ENCODE peak calls at places on chromosome 4, in eight cellular contexts. E, L, P, W, Z, B, M and G are unnamed samples.

GRCh38 chr4:138639018-138639876 is 376.3 kb upstream of the NOCT start:
- DNase-seq in E (no peak), L (no peak), P (no peak), W (peak), Z (no peak), B (no peak), M (no peak), G (no peak)

GRCh38 chr4:88720749-88721428 is 23.3 kb upstream of the NAP1L5 start:
- DNase-seq in E (no peak), L (no peak), P (no peak), W (no peak), Z (no peak), B (no peak), M (no peak), G (no peak)

GRCh38 chr4:53563824-53564223 is 27.5 kb downstream of the LNX1 start:
- DNase-seq in E (no peak), L (no peak), P (peak), W (peak), Z (peak), B (no peak), M (no peak), G (peak)

GRCh38 chr4:142155347-142155746 is 519.0 kb downstream of the IL15 start:
- DNase-seq in E (no peak), L (no peak), P (no peak), W (no peak), Z (no peak), B (no peak), M (no peak), G (no peak)

GRCh38 chr4:20317424-20317985 is 65.8 kb downstream of the SLIT2 start:
- DNase-seq in E (no peak), L (no peak), P (no peak), W (no peak), Z (no peak), B (no peak), M (no peak), G (no peak)

GRCh38 chr4:1793496-1793840 is 375 bp downstream of the FGFR3 start:
- DNase-seq in E (no peak), L (peak), P (no peak), W (peak), Z (peak), B (peak), M (peak), G (peak)

GRCh38 chr4:111880116-111880515 is 265.1 kb upstream of the FAM241A start:
- DNase-seq in E (no peak), L (no peak), P (no peak), W (no peak), Z (no peak), B (no peak), M (no peak), G (no peak)

GRCh38 chr4:139876328-139876941 is 210.8 kb downstream of the MGST2 start:
- DNase-seq in E (no peak), L (no peak), P (no peak), W (no peak), Z (no peak), B (no peak), M (peak), G (no peak)

GRCh38 chr4:108270466-108271450 is 102.0 kb upstream of the LEF1 start:
- DNase-seq in E (no peak), L (no peak), P (peak), W (no peak), Z (no peak), B (no peak), M (no peak), G (no peak)

GRCh38 chr4:35525192-35525978 is 718.9 kb downstream of the ARAP2 start:
- DNase-seq in E (peak), L (no peak), P (no peak), W (no peak), Z (no peak), B (no peak), M (no peak), G (no peak)

GRCh38 chr4:73434311-73434710 is 1.7 kb upstream of the AFP start:
- DNase-seq in E (no peak), L (no peak), P (no peak), W (peak), Z (peak), B (no peak), M (no peak), G (peak)

GRCh38 chr4:41933997-41934812 is 1.0 kb upstream of the TMEM33 start:
- DNase-seq in E (no peak), L (no peak), P (no peak), W (no peak), Z (no peak), B (no peak), M (no peak), G (no peak)

GRCh38 chr4:119010909-119011606 is 122.4 kb downstream of the SYNPO2 start:
- DNase-seq in E (no peak), L (no peak), P (no peak), W (no peak), Z (no peak), B (no peak), M (no peak), G (no peak)

GRCh38 chr4:180557348-180557747 is 1685.9 kb upstream of the TENM3 start:
- DNase-seq in E (no peak), L (no peak), P (no peak), W (no peak), Z (peak), B (no peak), M (no peak), G (no peak)
- TF ChIP-seq CTCF in E (no peak), L (no peak), P (peak), W (no peak), Z (no peak), B (no peak), M (no peak), G (peak)

GRCh38 chr4:83036991-83037390 is 2.0 kb downstream of the COPS4 start:
- DNase-seq in E (no peak), L (no peak), P (no peak), W (no peak), Z (no peak), B (no peak), M (peak), G (no peak)

GRCh38 chr4:83028976-83029375 is 6.0 kb upstream of the COPS4 start:
- DNase-seq in E (no peak), L (no peak), P (no peak), W (no peak), Z (no peak), B (no peak), M (no peak), G (no peak)

GRCh38 chr4:83029688-83030087 is 5.3 kb upstream of the COPS4 start:
- DNase-seq in E (no peak), L (no peak), P (no peak), W (no peak), Z (no peak), B (no peak), M (no peak), G (no peak)

GRCh38 chr4:83040269-83040668 is 5.3 kb downstream of the COPS4 start:
- DNase-seq in E (no peak), L (no peak), P (no peak), W (no peak), Z (no peak), B (no peak), M (no peak), G (no peak)

DNA sequence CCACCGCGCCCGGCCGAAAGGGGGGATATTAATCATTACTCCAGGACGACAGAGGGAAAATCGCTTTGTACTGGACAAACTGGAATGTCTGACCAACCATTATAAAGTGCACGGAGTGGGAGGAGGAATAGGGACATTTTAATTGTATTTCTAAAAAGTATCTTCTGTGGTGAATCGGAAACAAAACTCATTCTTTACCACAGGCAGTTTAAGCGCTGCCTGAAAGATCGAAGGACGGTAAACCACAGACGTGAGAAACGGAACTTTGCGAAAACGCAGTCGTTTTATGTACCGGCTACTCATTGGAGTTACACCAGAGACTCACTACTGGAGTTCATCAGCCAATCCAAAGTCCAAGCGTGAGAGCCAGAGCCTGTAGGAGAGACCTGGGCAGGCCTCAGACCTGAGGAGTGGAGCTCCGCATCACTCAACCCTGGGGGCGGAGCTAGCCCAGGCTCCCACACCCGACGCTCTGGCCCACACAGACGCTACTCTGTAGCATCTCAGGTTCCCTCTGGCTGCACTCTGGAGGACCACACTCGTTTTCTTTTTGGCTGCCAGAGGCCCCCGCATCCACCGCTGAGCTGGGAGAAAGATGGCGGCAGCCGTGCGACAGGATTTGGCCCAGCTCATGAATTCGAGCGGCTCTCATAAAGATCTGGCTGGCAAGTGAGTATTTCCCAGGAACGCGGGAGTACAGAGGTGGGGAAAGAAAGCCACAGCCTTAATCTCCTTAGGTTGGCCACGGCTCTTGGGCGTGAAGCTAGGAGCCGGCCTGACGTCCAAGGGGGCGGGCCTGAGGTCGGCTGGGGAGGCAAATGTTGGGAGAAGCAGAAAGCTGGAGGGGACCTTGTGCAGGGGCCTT is at the start of gene COPS4:
- DNase-seq in E (peak), L (peak), P (peak), W (peak), Z (peak), B (peak), M (peak), G (peak)
- TF ChIP-seq CTCF in E (peak), L (no peak), P (peak), W (no peak), Z (no peak), B (peak), M (peak), G (no peak)

GRCh38 chr4:55666535-55666934 is 30.4 kb upstream of the NMU start:
- DNase-seq in E (no peak), L (no peak), P (no peak), W (no peak), Z (no peak), B (no peak), M (no peak), G (no peak)

GRCh38 chr4:55671667-55672066 is 35.6 kb upstream of the NMU start:
- DNase-seq in E (no peak), L (no peak), P (no peak), W (no peak), Z (no peak), B (no peak), M (no peak), G (no peak)

GRCh38 chr4:55673424-55673823 is 37.3 kb upstream of the NMU start:
- DNase-seq in E (no peak), L (no peak), P (no peak), W (no peak), Z (no peak), B (no peak), M (no peak), G (no peak)

GRCh38 chr4:55670695-55671094 is 34.6 kb upstream of the NMU start:
- DNase-seq in E (no peak), L (no peak), P (no peak), W (no peak), Z (no peak), B (no peak), M (no peak), G (no peak)

DNA sequence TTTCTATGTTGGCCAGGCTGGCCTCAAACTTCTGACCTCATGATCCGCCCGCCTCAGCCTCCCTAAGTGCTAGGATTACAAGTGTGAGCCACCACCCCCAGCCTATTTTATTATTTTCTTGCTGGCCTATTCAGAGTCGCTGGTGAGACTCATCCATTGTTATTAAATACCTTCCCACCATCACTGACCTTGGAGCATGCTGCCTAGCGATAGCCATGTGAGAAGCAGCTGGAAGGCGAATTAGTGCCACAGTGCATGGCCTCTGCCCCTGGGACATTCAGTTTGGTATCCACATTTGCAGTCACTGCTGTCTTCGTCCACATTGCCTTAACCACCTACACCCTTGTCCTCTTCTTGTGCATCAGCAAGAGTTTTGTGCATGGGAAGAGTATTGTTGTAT is 32.4 kb upstream of the NMU start:
- DNase-seq in E (no peak), L (no peak), P (no peak), W (no peak), Z (no peak), B (no peak), M (no peak), G (no peak)
- TF ChIP-seq CTCF in E (no peak), L (no peak), P (no peak), W (no peak), Z (no peak), B (no peak), M (no peak), G (no peak)

GRCh38 chr4:125243835-125244397 is 70.8 kb upstream of the FAT4 start:
- DNase-seq in E (no peak), L (no peak), P (no peak), W (no peak), Z (no peak), B (no peak), M (no peak), G (no peak)

GRCh38 chr4:125244848-125245450 is 69.8 kb upstream of the FAT4 start:
- DNase-seq in E (no peak), L (no peak), P (no peak), W (peak), Z (no peak), B (no peak), M (no peak), G (no peak)
- TF ChIP-seq CTCF in E (no peak), L (no peak), P (no peak), W (peak), Z (no peak), B (peak), M (peak), G (no peak)

DNA sequence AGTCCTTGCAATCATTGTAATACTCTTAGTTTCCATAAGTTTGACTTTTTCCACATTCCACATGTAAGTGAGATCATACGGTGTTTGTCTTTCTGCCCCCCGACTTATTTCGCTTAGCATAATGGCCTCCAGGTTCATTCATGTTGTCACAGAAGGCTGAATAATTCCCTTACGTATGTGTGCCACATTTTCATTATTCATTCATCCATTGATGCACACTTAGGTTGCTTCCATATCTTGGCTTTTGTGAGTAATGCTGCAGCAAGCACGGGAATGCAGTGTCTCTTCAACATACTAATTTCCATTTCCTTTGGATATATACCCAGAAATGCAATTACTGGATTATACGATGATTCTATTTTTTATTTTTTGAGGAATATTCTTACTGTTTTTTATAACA is 22.0 kb upstream of the VEGFC start:
- DNase-seq in E (no peak), L (no peak), P (peak), W (no peak), Z (no peak), B (no peak), M (no peak), G (no peak)
- TF ChIP-seq CTCF in E (no peak), L (no peak), P (no peak), W (no peak), Z (no peak), B (no peak), M (no peak), G (no peak)

GRCh38 chr4:76426272-76426671 is 5.3 kb upstream of the CCDC158 start:
- DNase-seq in E (no peak), L (no peak), P (no peak), W (no peak), Z (no peak), B (no peak), M (peak), G (no peak)
- TF ChIP-seq CTCF in E (no peak), L (no peak), P (peak), W (no peak), Z (no peak), B (no peak), M (peak), G (no peak)

GRCh38 chr4:67332627-67333026 is 212.7 kb downstream of the CENPC start:
- DNase-seq in E (no peak), L (no peak), P (peak), W (peak), Z (peak), B (no peak), M (no peak), G (no peak)
- TF ChIP-seq CTCF in E (no peak), L (no peak), P (peak), W (no peak), Z (peak), B (peak), M (peak), G (no peak)

GRCh38 chr4:166165829-166166420 is 292.9 kb downstream of the TLL1 start:
- DNase-seq in E (no peak), L (no peak), P (peak), W (peak), Z (peak), B (no peak), M (peak), G (peak)

GRCh38 chr4:166172619-166173018 is 299.6 kb downstream of the TLL1 start:
- DNase-seq in E (no peak), L (no peak), P (no peak), W (no peak), Z (no peak), B (no peak), M (no peak), G (no peak)

GRCh38 chr4:166174717-166175510 is 301.9 kb downstream of the TLL1 start:
- DNase-seq in E (no peak), L (no peak), P (peak), W (no peak), Z (no peak), B (no peak), M (no peak), G (no peak)

DNA sequence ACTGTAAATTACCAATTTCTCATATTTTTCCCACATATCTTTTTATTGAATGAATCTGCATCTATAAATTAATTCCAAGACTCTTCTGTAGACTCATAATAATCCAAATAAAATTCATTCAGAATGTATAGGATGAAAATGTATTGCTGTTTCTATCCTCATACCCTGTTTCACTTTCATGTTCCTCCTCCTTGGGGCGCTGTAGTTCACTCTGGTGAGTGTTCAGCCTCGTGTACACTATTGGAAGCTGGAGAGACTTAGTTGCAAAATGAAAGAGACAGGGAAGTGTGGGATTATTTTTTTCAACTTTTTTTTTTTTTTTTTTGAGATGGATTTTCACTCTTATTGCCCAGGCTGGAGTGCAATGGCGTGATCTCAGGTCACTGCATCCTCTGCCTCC is 296.1 kb downstream of the TLL1 start:
- DNase-seq in E (no peak), L (no peak), P (peak), W (no peak), Z (peak), B (no peak), M (no peak), G (peak)
- TF ChIP-seq CTCF in E (no peak), L (no peak), P (peak), W (no peak), Z (no peak), B (no peak), M (peak), G (peak)

GRCh38 chr4:14458463-14458862 is 543.8 kb upstream of the CPEB2 start:
- DNase-seq in E (no peak), L (no peak), P (no peak), W (no peak), Z (no peak), B (no peak), M (no peak), G (no peak)
- TF ChIP-seq CTCF in E (no peak), L (no peak), P (no peak), W (no peak), Z (no peak), B (no peak), M (no peak), G (no peak)

GRCh38 chr4:175953960-175954521 is 111.6 kb upstream of the WDR17 start:
- DNase-seq in E (no peak), L (no peak), P (no peak), W (peak), Z (peak), B (no peak), M (no peak), G (peak)
- TF ChIP-seq CTCF in E (no peak), L (no peak), P (peak), W (no peak), Z (no peak), B (no peak), M (no peak), G (no peak)